ENCODE peak calls at places on chromosomes 13 and 19, in five cellular contexts. One of them, this sample, is unnamed.

GRCh38 chr13:31894931-31895330 is 136.6 kb upstream of the FRY start:
- DNase-seq in mucosa of descending colon: no peak
- DNase-seq in HCT116: no peak
- DNase-seq in choroid plexus epithelial cell: no peak
- DNase-seq in IMR-90: no peak
- DNase-seq in this sample: no peak

GRCh38 chr19:53388904-53389303 is 6.0 kb upstream of the ZNF765 start:
- DNase-seq in mucosa of descending colon: no peak
- DNase-seq in HCT116: no peak
- DNase-seq in choroid plexus epithelial cell: peak; percentile 44
- DNase-seq in IMR-90: peak; percentile 44
- DNase-seq in this sample: no peak

GRCh38 chr19:38142176-38143035 is 81.6 kb downstream of the DPF1 start:
- DNase-seq in mucosa of descending colon: peak; percentile 33
- DNase-seq in HCT116: no peak
- DNase-seq in choroid plexus epithelial cell: peak; percentile 78
- DNase-seq in IMR-90: peak; percentile 28
- DNase-seq in this sample: peak; percentile 36

GRCh38 chr13:95481051-95481775 is 71.3 kb upstream of the CLDN10 start:
- DNase-seq in mucosa of descending colon: no peak
- DNase-seq in HCT116: no peak
- DNase-seq in choroid plexus epithelial cell: no peak
- DNase-seq in IMR-90: peak; percentile 18
- DNase-seq in this sample: no peak

GRCh38 chr13:86445584-86446140 is 646.4 kb upstream of the SLITRK6 start:
- DNase-seq in mucosa of descending colon: no peak
- DNase-seq in HCT116: no peak
- DNase-seq in choroid plexus epithelial cell: peak; percentile 34
- DNase-seq in IMR-90: no peak
- DNase-seq in this sample: peak; percentile 74

GRCh38 chr19:7870571-7871279 is 3.5 kb downstream of the PRR36 start:
- DNase-seq in mucosa of descending colon: peak; percentile 79
- DNase-seq in HCT116: peak; percentile 95
- DNase-seq in choroid plexus epithelial cell: peak; percentile 47
- DNase-seq in IMR-90: no peak
- DNase-seq in this sample: peak; percentile 35

GRCh38 chr13:106118996-106119395 is 416.5 kb downstream of the EFNB2 start:
- DNase-seq in mucosa of descending colon: no peak
- DNase-seq in HCT116: no peak
- DNase-seq in choroid plexus epithelial cell: peak; percentile 42
- DNase-seq in IMR-90: no peak
- DNase-seq in this sample: no peak

GRCh38 chr19:34998777-34999497 is 1.2 kb upstream of the GRAMD1A start:
- DNase-seq in mucosa of descending colon: peak; percentile 39
- DNase-seq in HCT116: no peak
- DNase-seq in choroid plexus epithelial cell: no peak
- DNase-seq in IMR-90: no peak
- DNase-seq in this sample: no peak

GRCh38 chr19:7737215-7737614 is 5.3 kb upstream of the CLEC4G start:
- DNase-seq in mucosa of descending colon: no peak
- DNase-seq in HCT116: no peak
- DNase-seq in choroid plexus epithelial cell: no peak
- DNase-seq in IMR-90: no peak
- DNase-seq in this sample: no peak

GRCh38 chr19:46602392-46603194 is 1.5 kb downstream of the CALM3 start:
- DNase-seq in mucosa of descending colon: peak; percentile 59
- DNase-seq in HCT116: no peak
- DNase-seq in choroid plexus epithelial cell: no peak
- DNase-seq in IMR-90: no peak
- DNase-seq in this sample: no peak

GRCh38 chr13:55244991-55245644 is 1895.6 kb upstream of the PRR20A start:
- DNase-seq in mucosa of descending colon: no peak
- DNase-seq in HCT116: no peak
- DNase-seq in choroid plexus epithelial cell: no peak
- DNase-seq in IMR-90: no peak
- DNase-seq in this sample: no peak

GRCh38 chr13:42747399-42747873 is 33.9 kb upstream of the FAM216B start:
- DNase-seq in mucosa of descending colon: no peak
- DNase-seq in HCT116: no peak
- DNase-seq in choroid plexus epithelial cell: peak; percentile 100
- DNase-seq in IMR-90: peak; percentile 99
- DNase-seq in this sample: peak; percentile 98

GRCh38 chr19:1275976-1276619 is 768 bp downstream of the FAM174C start:
- DNase-seq in mucosa of descending colon: no peak
- DNase-seq in HCT116: no peak
- DNase-seq in choroid plexus epithelial cell: no peak
- DNase-seq in IMR-90: no peak
- DNase-seq in this sample: no peak

GRCh38 chr13:98507060-98507797 is 69.7 kb downstream of the STK24 start:
- DNase-seq in mucosa of descending colon: peak; percentile 63
- DNase-seq in HCT116: no peak
- DNase-seq in choroid plexus epithelial cell: peak; percentile 64
- DNase-seq in IMR-90: no peak
- DNase-seq in this sample: peak; percentile 56

GRCh38 chr13:95870421-95870820 is 182.8 kb downstream of the UGGT2 start:
- DNase-seq in mucosa of descending colon: no peak
- DNase-seq in HCT116: no peak
- DNase-seq in choroid plexus epithelial cell: no peak
- DNase-seq in IMR-90: no peak
- DNase-seq in this sample: no peak

GRCh38 chr13:110233181-110233641 is 73.7 kb downstream of the COL4A1 start:
- DNase-seq in mucosa of descending colon: no peak
- DNase-seq in HCT116: no peak
- DNase-seq in choroid plexus epithelial cell: peak; percentile 92
- DNase-seq in IMR-90: peak; percentile 91
- DNase-seq in this sample: peak; percentile 66

GRCh38 chr13:76383671-76384461 is 502.3 kb downstream of the KCTD12 start:
- DNase-seq in mucosa of descending colon: no peak
- DNase-seq in HCT116: no peak
- DNase-seq in choroid plexus epithelial cell: peak; percentile 96
- DNase-seq in IMR-90: peak; percentile 94
- DNase-seq in this sample: peak; percentile 97

GRCh38 chr13:97953376-97953970 is at the start of gene IPO5:
- DNase-seq in mucosa of descending colon: no peak
- DNase-seq in HCT116: no peak
- DNase-seq in choroid plexus epithelial cell: peak; percentile 74
- DNase-seq in IMR-90: peak; percentile 73
- DNase-seq in this sample: peak; percentile 87

GRCh38 chr13:47865883-47866282 is 135.2 kb downstream of the SUCLA2 start:
- DNase-seq in mucosa of descending colon: no peak
- DNase-seq in HCT116: no peak
- DNase-seq in choroid plexus epithelial cell: no peak
- DNase-seq in IMR-90: no peak
- DNase-seq in this sample: no peak

GRCh38 chr13:111337206-111337605 is 16.8 kb downstream of the TEX29 start:
- DNase-seq in mucosa of descending colon: no peak
- DNase-seq in HCT116: no peak
- DNase-seq in choroid plexus epithelial cell: peak; percentile 80
- DNase-seq in IMR-90: peak; percentile 96
- DNase-seq in this sample: peak; percentile 70

GRCh38 chr19:4690362-4690761 is 20.2 kb upstream of the MYDGF start:
- DNase-seq in mucosa of descending colon: no peak
- DNase-seq in HCT116: no peak
- DNase-seq in choroid plexus epithelial cell: no peak
- DNase-seq in IMR-90: no peak
- DNase-seq in this sample: no peak
- TF ChIP-seq CTCF in mucosa of descending colon: no peak
- TF ChIP-seq CTCF in HCT116: no peak
- TF ChIP-seq CTCF in choroid plexus epithelial cell: peak; percentile 33
- TF ChIP-seq CTCF in IMR-90: no peak
- TF ChIP-seq CTCF in this sample: peak; percentile 25

GRCh38 chr19:3655402-3656072 is 28.9 kb upstream of the CACTIN start:
- DNase-seq in mucosa of descending colon: no peak
- DNase-seq in HCT116: no peak
- DNase-seq in choroid plexus epithelial cell: peak; percentile 85
- DNase-seq in IMR-90: peak; percentile 95
- DNase-seq in this sample: peak; percentile 94
- H3K4me3 ChIP-seq in mucosa of descending colon: no peak overlapping the region
- H3K4me3 ChIP-seq in HCT116: no peak overlapping the region
- H3K4me3 ChIP-seq in choroid plexus epithelial cell: no peak overlapping the region
- H3K4me3 ChIP-seq in IMR-90: no peak overlapping the region
- H3K4me3 ChIP-seq in this sample: no peak overlapping the region

DNA sequence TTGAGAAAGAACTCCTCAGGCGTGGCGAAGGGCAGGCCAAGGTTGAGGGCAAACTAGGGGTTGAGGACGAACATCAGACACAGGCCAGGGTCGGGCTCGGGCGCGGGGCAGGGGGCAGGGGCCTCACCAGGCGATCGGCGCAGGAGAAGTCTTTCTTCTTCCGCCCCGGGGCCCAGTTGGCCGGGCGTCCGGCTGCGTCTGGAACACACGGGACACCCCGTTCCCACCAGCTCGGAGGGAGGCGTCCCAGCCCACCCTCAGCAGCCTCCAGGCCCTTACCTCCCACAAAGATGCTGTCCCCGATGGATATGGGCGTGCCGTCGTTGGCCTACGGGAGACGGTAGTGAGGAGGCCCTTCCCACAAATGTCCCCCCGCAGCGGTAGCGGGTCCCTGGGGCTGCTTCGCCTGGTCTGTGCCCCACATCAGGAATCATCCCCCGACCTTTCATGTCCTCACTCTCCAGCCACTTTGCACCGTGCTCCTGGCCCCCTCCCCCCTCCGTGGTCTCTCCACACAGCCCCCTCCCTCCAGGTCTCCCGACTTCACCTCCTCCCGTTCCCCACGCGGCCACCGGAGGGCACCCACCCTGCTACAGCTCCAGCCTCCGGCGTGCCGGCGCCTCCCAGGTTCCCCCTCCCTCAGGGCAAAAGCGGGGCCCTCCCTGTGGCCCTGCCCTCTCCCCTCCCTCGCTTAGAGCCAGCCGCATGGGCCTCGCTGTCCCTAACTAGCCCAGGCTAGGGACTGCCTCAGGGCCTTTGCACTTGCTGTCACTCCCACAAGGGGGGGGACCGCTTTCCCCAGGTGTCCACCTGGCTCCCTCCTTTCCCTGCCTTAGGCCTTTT is 4.7 kb downstream of the PNKP start:
- DNase-seq in mucosa of descending colon: peak; percentile 43
- DNase-seq in HCT116: no peak
- DNase-seq in choroid plexus epithelial cell: no peak
- DNase-seq in IMR-90: no peak
- DNase-seq in this sample: no peak
- TF ChIP-seq CTCF in mucosa of descending colon: no peak
- TF ChIP-seq CTCF in HCT116: peak; percentile 63
- TF ChIP-seq CTCF in choroid plexus epithelial cell: peak; percentile 46
- TF ChIP-seq CTCF in IMR-90: peak; percentile 24
- TF ChIP-seq CTCF in this sample: peak; percentile 31

GRCh38 chr19:3459322-3459881 is 20.9 kb downstream of the SMIM24 start:
- DNase-seq in mucosa of descending colon: peak; percentile 56
- DNase-seq in HCT116: no peak
- DNase-seq in choroid plexus epithelial cell: peak; percentile 97
- DNase-seq in IMR-90: peak; percentile 94
- DNase-seq in this sample: peak; percentile 97

GRCh38 chr19:3459965-3460582 is 20.3 kb downstream of the SMIM24 start:
- DNase-seq in mucosa of descending colon: no peak
- DNase-seq in HCT116: no peak
- DNase-seq in choroid plexus epithelial cell: no peak
- DNase-seq in IMR-90: no peak
- DNase-seq in this sample: no peak

GRCh38 chr19:3458229-3458555 is 22.1 kb downstream of the SMIM24 start:
- DNase-seq in mucosa of descending colon: no peak
- DNase-seq in HCT116: no peak
- DNase-seq in choroid plexus epithelial cell: peak; percentile 72
- DNase-seq in IMR-90: no peak
- DNase-seq in this sample: peak; percentile 88

GRCh38 chr19:3457531-3458228 is 22.6 kb downstream of the SMIM24 start:
- DNase-seq in mucosa of descending colon: no peak
- DNase-seq in HCT116: no peak
- DNase-seq in choroid plexus epithelial cell: no peak
- DNase-seq in IMR-90: no peak
- DNase-seq in this sample: peak; percentile 56

DNA sequence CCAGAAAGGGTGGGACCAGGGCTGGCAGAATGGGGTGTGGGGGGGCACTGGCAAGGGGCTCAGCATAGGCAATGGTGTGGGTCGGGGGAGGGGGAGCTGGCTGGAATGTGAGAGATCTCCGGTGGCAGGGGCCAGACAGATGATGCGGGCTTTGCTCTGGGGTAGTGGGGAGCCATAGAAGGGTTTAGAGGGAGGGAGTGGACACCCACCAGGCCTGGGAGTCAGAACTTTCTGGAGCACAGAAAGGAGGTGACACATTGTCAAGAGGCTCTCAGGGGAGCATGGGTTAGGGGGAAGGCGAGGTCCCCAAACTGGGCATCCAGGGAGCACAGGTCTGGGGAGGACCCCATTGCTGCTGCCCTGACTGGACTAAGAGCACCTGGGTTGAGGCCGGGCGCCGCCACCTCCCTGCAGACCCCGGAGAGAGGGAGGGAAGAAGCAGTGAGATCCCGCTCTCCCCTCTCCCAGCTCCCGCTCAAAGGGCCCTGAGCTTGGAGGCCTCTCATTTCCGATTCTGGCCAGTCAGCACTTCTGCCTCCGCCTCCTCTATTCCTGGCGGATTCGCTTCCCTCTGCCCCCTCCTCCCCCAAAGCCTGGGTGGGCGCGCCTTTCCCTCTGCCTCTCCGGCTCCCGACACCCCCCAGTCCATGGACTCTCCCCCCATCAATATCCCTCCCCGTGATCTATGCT is 21.6 kb downstream of the SMIM24 start:
- DNase-seq in mucosa of descending colon: no peak
- DNase-seq in HCT116: no peak
- DNase-seq in choroid plexus epithelial cell: peak; percentile 56
- DNase-seq in IMR-90: peak; percentile 25
- DNase-seq in this sample: peak; percentile 17
- H3K4me3 ChIP-seq in mucosa of descending colon: no peak overlapping the region
- H3K4me3 ChIP-seq in HCT116: no peak overlapping the region
- H3K4me3 ChIP-seq in choroid plexus epithelial cell: no peak overlapping the region
- H3K4me3 ChIP-seq in IMR-90: no peak overlapping the region
- H3K4me3 ChIP-seq in this sample: no peak overlapping the region

DNA sequence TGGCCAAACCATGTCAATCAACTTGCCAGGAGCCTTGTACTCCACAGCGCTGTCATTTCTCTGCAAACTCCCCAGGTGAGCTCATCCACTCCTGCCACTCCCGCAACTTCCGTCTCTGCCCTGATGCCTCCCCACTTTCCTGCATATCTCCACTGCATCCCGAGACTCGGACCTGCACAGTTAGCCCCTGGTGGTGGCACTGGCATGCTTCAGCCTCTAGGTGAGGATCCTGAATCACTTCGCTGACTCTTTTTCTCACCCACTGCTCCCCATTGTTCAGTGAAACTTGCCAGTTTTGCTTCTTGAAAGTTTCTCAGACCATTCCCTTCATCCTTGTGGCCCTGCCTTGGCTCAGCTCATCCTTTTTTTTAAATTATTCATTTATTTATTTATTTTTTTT is 3.4 kb upstream of the CTU1 start:
- DNase-seq in mucosa of descending colon: no peak
- DNase-seq in HCT116: peak; percentile 40
- DNase-seq in choroid plexus epithelial cell: no peak
- DNase-seq in IMR-90: no peak
- DNase-seq in this sample: no peak
- TF ChIP-seq CTCF in mucosa of descending colon: no peak
- TF ChIP-seq CTCF in HCT116: peak; percentile 77
- TF ChIP-seq CTCF in choroid plexus epithelial cell: peak; percentile 47
- TF ChIP-seq CTCF in IMR-90: no peak
- TF ChIP-seq CTCF in this sample: peak; percentile 23

DNA sequence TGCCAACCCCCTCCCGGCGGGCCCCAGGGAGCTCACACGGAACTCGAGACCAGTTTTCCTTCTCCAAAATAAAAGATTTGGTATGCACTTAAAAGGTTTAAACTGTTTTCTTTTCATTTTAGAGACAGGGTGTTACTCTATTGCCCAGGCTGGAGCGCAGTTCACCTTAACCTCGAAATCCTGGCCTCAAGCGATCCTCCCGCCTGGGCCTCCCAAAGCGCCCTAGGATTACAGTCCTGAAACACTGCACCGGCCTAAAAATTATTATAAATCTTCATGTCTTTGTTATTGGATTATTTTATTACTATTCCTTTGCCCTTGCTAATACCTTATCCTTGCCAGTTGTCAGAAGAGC is 553 bp upstream of the SLC7A1 start:
- DNase-seq in mucosa of descending colon: no peak
- DNase-seq in HCT116: no peak
- DNase-seq in choroid plexus epithelial cell: no peak
- DNase-seq in IMR-90: no peak
- DNase-seq in this sample: no peak
- H3K4me3 ChIP-seq in mucosa of descending colon: peak overlapping the region; percentile 63
- H3K4me3 ChIP-seq in HCT116: peak overlapping the region; percentile 82
- H3K4me3 ChIP-seq in choroid plexus epithelial cell: peak overlapping the region; percentile 81
- H3K4me3 ChIP-seq in IMR-90: peak overlapping the region; percentile 68
- H3K4me3 ChIP-seq in this sample: peak overlapping the region; percentile 49